ENCODE peak calls at places on chromosomes 2 and 18, in four cellular contexts. D is SK-N-SH, Q is HepG2, L is GM12878. Z is an unnamed sample.

GRCh38 chr18:35376393-35376741 is 770 bp downstream of the ZNF396 start:
- DNase-seq in D (peak; percentile 65), Q (no peak), L (no peak), Z (no peak)

GRCh38 chr2:210753386-210753785 is 197.0 kb downstream of the CPS1 start:
- DNase-seq in D (no peak), Q (no peak), L (no peak), Z (no peak)

GRCh38 chr2:121015971-121016485 is 269.0 kb downstream of the TFCP2L1 start:
- DNase-seq in D (no peak), Q (peak; percentile 35), L (no peak), Z (peak; percentile 26)

GRCh38 chr2:173589604-173590277 is 235.1 kb downstream of the CDCA7 start:
- DNase-seq in D (no peak), Q (no peak), L (no peak), Z (no peak)

GRCh38 chr2:126244937-126245336 is 411.0 kb upstream of the GYPC start:
- DNase-seq in D (peak; percentile 32), Q (peak; percentile 61), L (peak; percentile 4), Z (peak; percentile 51)

GRCh38 chr18:57445488-57446319 is 10.5 kb downstream of the ONECUT2 start:
- DNase-seq in D (peak; percentile 51), Q (peak; percentile 55), L (no peak), Z (no peak)

GRCh38 chr2:234393352-234393751 is 103.5 kb downstream of the ARL4C start:
- DNase-seq in D (no peak), Q (no peak), L (no peak), Z (no peak)

GRCh38 chr2:54634564-54635511 is 88.6 kb upstream of the EML6 start:
- DNase-seq in D (no peak), Q (no peak), L (peak; percentile 93), Z (no peak)

GRCh38 chr18:63322908-63323634 is 3.5 kb upstream of the BCL2 start:
- DNase-seq in D (peak; percentile 68), Q (peak; percentile 63), L (no peak), Z (no peak)

GRCh38 chr18:75127143-75128021 is 81.6 kb downstream of the PTGR3 start:
- DNase-seq in D (no peak), Q (peak; percentile 66), L (no peak), Z (peak; percentile 35)

GRCh38 chr2:45242161-45242741 is 233.0 kb upstream of the SIX2 start:
- DNase-seq in D (no peak), Q (no peak), L (no peak), Z (no peak)

GRCh38 chr2:7671312-7671711 is 754.1 kb downstream of the RNF144A start:
- DNase-seq in D (no peak), Q (no peak), L (no peak), Z (no peak)

GRCh38 chr2:54768772-54769428 is 45.4 kb downstream of the EML6 start:
- DNase-seq in D (peak; percentile 53), Q (no peak), L (no peak), Z (no peak)

GRCh38 chr2:71530987-71531332 is 77.6 kb downstream of the DYSF start:
- DNase-seq in D (no peak), Q (no peak), L (no peak), Z (no peak)

GRCh38 chr2:71531522-71532047 is 78.2 kb downstream of the DYSF start:
- DNase-seq in D (no peak), Q (peak; percentile 79), L (no peak), Z (no peak)

GRCh38 chr2:71528749-71529148 is 75.4 kb downstream of the DYSF start:
- DNase-seq in D (no peak), Q (no peak), L (no peak), Z (no peak)

GRCh38 chr2:71532327-71532726 is 79.0 kb downstream of the DYSF start:
- DNase-seq in D (no peak), Q (no peak), L (no peak), Z (no peak)

DNA sequence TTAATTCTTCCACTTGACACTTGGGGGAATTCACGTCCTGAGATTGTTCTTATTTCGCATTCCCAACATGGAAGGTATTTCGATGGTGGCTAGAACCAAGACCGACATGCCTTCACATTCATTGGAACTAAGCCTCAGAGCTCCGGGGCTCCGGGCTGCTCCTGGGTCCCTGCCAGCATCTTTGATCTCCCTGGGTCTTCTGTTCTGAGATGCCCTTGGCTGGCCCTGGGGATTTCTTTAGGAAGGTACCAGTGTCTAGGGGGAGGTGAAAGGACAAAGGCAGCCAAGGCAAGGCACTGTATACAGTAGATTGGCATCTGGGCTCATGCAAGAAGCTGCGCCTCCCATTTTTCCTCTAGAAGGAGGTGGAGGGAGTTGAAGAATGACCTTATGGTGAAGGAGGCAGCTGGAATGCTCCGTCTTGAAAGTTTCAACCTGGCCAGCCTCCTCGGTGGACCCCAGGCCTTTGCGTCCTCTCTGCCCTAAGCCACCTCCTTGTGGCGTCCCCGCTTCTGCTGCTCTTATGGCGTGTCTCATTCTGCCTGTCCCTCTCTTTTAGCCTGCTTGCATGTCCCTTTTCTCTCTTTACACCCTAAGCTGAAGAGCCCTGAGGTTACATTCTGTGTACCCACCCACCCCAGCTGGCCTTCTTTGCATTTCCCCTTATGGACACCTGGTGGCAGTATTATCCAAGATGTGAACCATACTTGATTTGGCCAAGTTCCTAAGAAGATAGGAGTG is 77.1 kb downstream of the DYSF start:
- DNase-seq in D (peak; percentile 83), Q (peak; percentile 48), L (no peak), Z (peak; percentile 75)
- TF ChIP-seq SIN3A in D (no peak), Q (no peak), L (no peak), Z (no peak)

DNA sequence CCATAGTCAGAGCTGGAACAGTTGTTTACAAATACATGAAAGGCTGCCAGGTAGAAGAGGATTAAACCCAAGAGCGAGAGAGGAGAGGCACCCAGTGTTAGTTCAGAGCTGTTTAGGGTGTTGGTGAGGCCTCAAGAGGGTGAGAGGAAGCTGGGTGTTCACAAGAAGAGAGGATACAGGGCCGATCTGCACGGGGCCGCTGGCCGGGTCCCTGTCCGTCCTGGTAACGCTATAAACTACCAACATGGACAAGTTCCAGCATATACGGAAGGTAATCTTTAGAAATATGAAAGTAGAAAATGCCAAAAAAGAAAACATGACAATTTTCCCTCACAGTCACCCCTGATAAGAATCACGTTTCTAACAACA is 109.7 kb downstream of the TMEM18 start:
- DNase-seq in D (no peak), Q (no peak), L (no peak), Z (no peak)
- TF ChIP-seq TCF12 in D (no peak), Q (no peak), L (no peak), Z (no peak)

DNA sequence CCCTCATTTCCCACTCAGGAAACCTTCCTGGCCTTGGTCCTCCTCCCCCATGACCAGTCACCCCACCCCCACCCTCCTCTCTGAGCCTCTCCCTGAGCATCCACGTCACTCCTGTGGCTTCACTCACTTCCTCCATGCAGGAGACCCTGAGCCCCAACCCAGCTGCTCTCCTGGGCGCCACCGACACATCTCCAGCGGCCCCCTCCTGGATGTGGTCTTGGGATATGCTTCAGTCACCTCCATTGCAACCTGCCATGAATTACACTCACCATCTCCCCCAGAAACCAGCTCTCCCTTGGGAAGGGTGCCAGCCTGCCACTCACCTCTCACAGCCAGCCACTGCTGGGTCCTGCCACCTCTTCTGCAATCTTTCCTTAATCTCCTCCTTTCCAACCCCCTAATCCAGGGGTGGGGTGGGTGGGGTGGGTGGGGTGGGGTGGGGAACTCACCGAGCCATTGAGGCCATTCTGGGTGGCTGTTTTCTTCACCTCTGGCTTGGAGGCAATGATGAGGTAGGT is 44.8 kb downstream of the CENPO start:
- DNase-seq in D (no peak), Q (no peak), L (no peak), Z (no peak)
- TF ChIP-seq SIN3A in D (no peak), Q (no peak), L (no peak), Z (no peak)

DNA sequence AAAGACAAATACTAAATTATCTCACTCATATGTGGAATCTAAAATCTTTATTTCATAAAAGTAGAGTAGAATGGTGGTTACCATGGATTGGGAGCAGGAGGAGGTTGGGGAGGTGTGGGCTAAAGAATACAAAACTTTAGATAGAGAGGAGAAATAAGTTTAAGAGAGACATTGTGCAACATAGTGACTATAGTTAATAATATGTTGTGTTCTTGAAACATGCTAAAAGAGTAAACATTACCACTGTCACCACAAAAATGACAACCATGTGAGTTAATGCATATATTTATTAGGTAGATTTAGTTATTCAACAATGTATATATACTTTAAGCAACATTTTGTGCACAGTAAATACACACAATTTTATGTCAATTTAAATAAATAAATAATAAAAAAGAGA is 128.5 kb upstream of the COL3A1 start:
- DNase-seq in D (no peak), Q (no peak), L (no peak), Z (no peak)
- TF ChIP-seq TCF12 in D (no peak), Q (no peak), L (no peak), Z (no peak)

GRCh38 chr2:219459460-219460311 is 25.0 kb downstream of the SPEG start:
- DNase-seq in D (peak; percentile 88), Q (peak; percentile 58), L (no peak), Z (no peak)
- TF ChIP-seq SIN3A in D (no peak), Q (no peak), L (no peak), Z (peak; percentile 47)

GRCh38 chr2:28990445-28990844 is 9.3 kb downstream of the TOGARAM2 start:
- DNase-seq in D (no peak), Q (no peak), L (no peak), Z (no peak)

GRCh38 chr2:28993211-28993960 is 12.3 kb downstream of the TOGARAM2 start:
- DNase-seq in D (no peak), Q (no peak), L (no peak), Z (no peak)

GRCh38 chr2:28989973-28990372 is 8.9 kb downstream of the TOGARAM2 start:
- DNase-seq in D (no peak), Q (no peak), L (no peak), Z (no peak)

GRCh38 chr2:28991462-28991861 is 10.4 kb downstream of the TOGARAM2 start:
- DNase-seq in D (no peak), Q (no peak), L (no peak), Z (no peak)

GRCh38 chr2:28991021-28991420 is 9.9 kb downstream of the TOGARAM2 start:
- DNase-seq in D (no peak), Q (no peak), L (no peak), Z (no peak)
- TF ChIP-seq TCF12 in D (no peak), Q (no peak), L (no peak), Z (no peak)

GRCh38 chr2:229446316-229446715 is 175.2 kb upstream of the PID1 start:
- DNase-seq in D (no peak), Q (no peak), L (no peak), Z (no peak)
- TF ChIP-seq SIN3A in D (no peak), Q (no peak), L (no peak), Z (no peak)

DNA sequence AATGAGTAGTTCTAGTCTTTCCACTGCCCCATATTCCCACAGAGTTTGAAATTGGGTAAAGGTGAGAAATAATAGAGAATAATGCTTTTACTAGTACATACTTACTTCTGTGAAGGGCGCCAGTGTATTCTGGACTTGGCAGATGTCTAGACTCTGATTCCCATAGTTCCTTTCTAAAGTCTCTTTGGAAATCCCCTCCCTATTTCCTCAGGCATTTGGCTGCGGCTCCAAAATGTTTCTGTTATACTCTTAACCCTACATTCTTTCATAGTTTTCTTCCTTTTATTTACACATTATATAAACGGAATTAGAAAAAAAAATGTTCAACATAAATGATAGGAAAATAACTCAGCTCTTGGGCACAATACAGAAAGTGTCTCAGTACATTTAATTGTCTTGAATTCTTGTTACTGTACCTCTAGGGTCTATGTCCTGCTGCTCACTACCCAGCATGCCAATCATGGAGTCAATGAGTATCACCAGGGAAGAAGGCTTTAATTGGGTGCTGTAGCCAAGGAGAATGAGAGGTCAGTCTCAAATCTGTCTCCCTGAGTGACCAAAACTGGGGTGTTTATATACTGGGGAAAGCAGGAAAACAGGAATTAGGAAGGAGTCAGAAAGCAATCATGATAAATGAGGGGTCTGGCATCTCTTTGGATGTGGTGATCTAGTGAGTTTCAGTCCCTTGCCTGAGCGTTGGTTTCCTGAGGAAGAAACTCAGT is 147.8 kb upstream of the MMADHC start:
- DNase-seq in D (no peak), Q (no peak), L (no peak), Z (no peak)
- TF ChIP-seq TCF12 in D (no peak), Q (no peak), L (no peak), Z (no peak)